ENCODE peak calls at places on chromosomes 4 and X, in four cellular contexts. R is K562, G is fibroblast of lung, F is GM12878. P is an unnamed sample.

GRCh38 chr4:89021678-89022077 is 35.3 kb downstream of the FAM13A start:
- DNase-seq in R (peak; percentile 21), G (no peak), F (no peak), P (no peak)

GRCh38 chr4:169252339-169253086 is 18.2 kb downstream of the SH3RF1 start:
- DNase-seq in R (no peak), G (peak; percentile 90), F (no peak), P (peak; percentile 34)

GRCh38 chr4:133152801-133153526 is 3.9 kb downstream of the PCDH10 start:
- DNase-seq in R (no peak), G (peak; percentile 14), F (no peak), P (peak; percentile 39)

GRCh38 chr4:76486588-76487276 is 51.7 kb downstream of the SHROOM3 start:
- DNase-seq in R (no peak), G (no peak), F (no peak), P (no peak)

GRCh38 chrX:10039821-10040793 is 72.9 kb downstream of the CLDN34 start:
- DNase-seq in R (no peak), G (peak; percentile 20), F (no peak), P (no peak)

GRCh38 chr4:35463251-35463952 is 780.9 kb downstream of the ARAP2 start:
- DNase-seq in R (no peak), G (no peak), F (no peak), P (no peak)

GRCh38 chr4:80305466-80305865 is 30.1 kb upstream of the CFAP299 start:
- DNase-seq in R (no peak), G (no peak), F (no peak), P (peak; percentile 83)

GRCh38 chrX:47179221-47179927 is 14.3 kb upstream of the UBA1 start:
- DNase-seq in R (no peak), G (no peak), F (no peak), P (no peak)

GRCh38 chr4:162782778-162783507 is 383.7 kb downstream of the NAF1 start:
- DNase-seq in R (no peak), G (no peak), F (no peak), P (no peak)

GRCh38 chrX:129808829-129809745 is 29.3 kb downstream of the SASH3 start:
- DNase-seq in R (no peak), G (no peak), F (no peak), P (peak; percentile 40)

GRCh38 chrX:48083212-48083611 is 11.8 kb upstream of the ZNF630 start:
- DNase-seq in R (peak; percentile 73), G (peak; percentile 53), F (no peak), P (peak; percentile 10)

GRCh38 chr4:94237271-94237670 is 29.6 kb downstream of the SMARCAD1 start:
- DNase-seq in R (no peak), G (no peak), F (no peak), P (no peak)

GRCh38 chr4:20253799-20254409 is 2.2 kb downstream of the SLIT2 start:
- DNase-seq in R (no peak), G (peak; percentile 32), F (no peak), P (peak; percentile 15)

GRCh38 chr4:20251061-20251795 is 477 bp upstream of the SLIT2 start:
- DNase-seq in R (peak; percentile 7), G (peak; percentile 31), F (no peak), P (no peak)

GRCh38 chr4:20251796-20252655 is at the start of gene SLIT2:
- DNase-seq in R (peak; percentile 60), G (peak; percentile 81), F (no peak), P (peak; percentile 56)

GRCh38 chr4:20253272-20253798 is 1.6 kb downstream of the SLIT2 start:
- DNase-seq in R (no peak), G (peak; percentile 26), F (no peak), P (no peak)

GRCh38 chr4:20252656-20253271 is 1.1 kb downstream of the SLIT2 start:
- DNase-seq in R (no peak), G (peak; percentile 54), F (no peak), P (peak; percentile 30)
- TF ChIP-seq EZH2 in R (no peak), G (no peak), F (no peak), P (no peak)

GRCh38 chr4:3514806-3515421 is 17.3 kb downstream of the LRPAP1 start:
- DNase-seq in R (no peak), G (no peak), F (no peak), P (no peak)
- H3K36me3 ChIP-seq in R (peaks cover 91% of the 10 kb centered on the region), G (peaks cover 36% of the 10 kb centered on the region), F (peaks cover 6% of the 10 kb centered on the region), P (peaks cover 3% of the 10 kb centered on the region)

GRCh38 chr4:156950950-156951349 is 20.6 kb downstream of the PDGFC start:
- DNase-seq in R (no peak), G (no peak), F (no peak), P (no peak)
- H3K4me2 ChIP-seq in R (no peak overlapping the region), G (peak overlapping the region; percentile 79), F (no peak overlapping the region), P (peak overlapping the region; percentile 48)

GRCh38 chr4:174522183-174523002 is at the start of gene HPGD:
- DNase-seq in R (peak; percentile 42), G (no peak), F (no peak), P (no peak)
- TF ChIP-seq EZH2 in R (no peak), G (peak; percentile 6), F (peak; percentile 82), P (peak; percentile 64)